ENCODE peak calls at places on chromosomes 12 and 14, in seven cellular contexts. One of them, this sample, is unnamed.

GRCh38 chr12:65308601-65309071 is 30.2 kb downstream of the MSRB3 start:
- DNase-seq in NCI-H446: no peak
- DNase-seq in RCC 7860: no peak
- DNase-seq in heart left ventricle: no peak
- DNase-seq in EH: peak
- DNase-seq in naive thymus-derived CD8-positive, alpha-beta T cell: no peak
- DNase-seq in ELF-1: no peak
- DNase-seq in this sample: peak

GRCh38 chr12:47851303-47851952 is 31.7 kb upstream of the HDAC7 start:
- DNase-seq in NCI-H446: no peak
- DNase-seq in RCC 7860: no peak
- DNase-seq in heart left ventricle: no peak
- DNase-seq in EH: no peak
- DNase-seq in naive thymus-derived CD8-positive, alpha-beta T cell: no peak
- DNase-seq in ELF-1: no peak
- DNase-seq in this sample: no peak

GRCh38 chr12:5276327-5276880 is 155.5 kb upstream of the NTF3 start:
- DNase-seq in NCI-H446: no peak
- DNase-seq in RCC 7860: no peak
- DNase-seq in heart left ventricle: no peak
- DNase-seq in EH: no peak
- DNase-seq in naive thymus-derived CD8-positive, alpha-beta T cell: no peak
- DNase-seq in ELF-1: peak
- DNase-seq in this sample: no peak

GRCh38 chr12:3629082-3629830 is 123.7 kb downstream of the CRACR2A start:
- DNase-seq in NCI-H446: no peak
- DNase-seq in RCC 7860: no peak
- DNase-seq in heart left ventricle: no peak
- DNase-seq in EH: no peak
- DNase-seq in naive thymus-derived CD8-positive, alpha-beta T cell: no peak
- DNase-seq in ELF-1: no peak
- DNase-seq in this sample: no peak

GRCh38 chr14:72894623-72895378 is 900 bp upstream of the DPF3 start:
- DNase-seq in NCI-H446: no peak
- DNase-seq in RCC 7860: no peak
- DNase-seq in heart left ventricle: peak
- DNase-seq in EH: peak
- DNase-seq in naive thymus-derived CD8-positive, alpha-beta T cell: peak
- DNase-seq in ELF-1: peak
- DNase-seq in this sample: peak

GRCh38 chr12:26843306-26843705 is 10.3 kb upstream of the ITPR2 start:
- DNase-seq in NCI-H446: no peak
- DNase-seq in RCC 7860: no peak
- DNase-seq in heart left ventricle: no peak
- DNase-seq in EH: no peak
- DNase-seq in naive thymus-derived CD8-positive, alpha-beta T cell: no peak
- DNase-seq in ELF-1: no peak
- DNase-seq in this sample: no peak

GRCh38 chr14:39023939-39024871 is 78.8 kb downstream of the SEC23A start:
- DNase-seq in NCI-H446: peak
- DNase-seq in RCC 7860: no peak
- DNase-seq in heart left ventricle: no peak
- DNase-seq in EH: no peak
- DNase-seq in naive thymus-derived CD8-positive, alpha-beta T cell: no peak
- DNase-seq in ELF-1: no peak
- DNase-seq in this sample: no peak

GRCh38 chr14:30355431-30355913 is 203.5 kb upstream of the G2E3 start:
- DNase-seq in NCI-H446: no peak
- DNase-seq in RCC 7860: no peak
- DNase-seq in heart left ventricle: no peak
- DNase-seq in EH: no peak
- DNase-seq in naive thymus-derived CD8-positive, alpha-beta T cell: no peak
- DNase-seq in ELF-1: no peak
- DNase-seq in this sample: no peak

GRCh38 chr12:19382111-19382526 is 57.2 kb upstream of the AEBP2 start:
- DNase-seq in NCI-H446: no peak
- DNase-seq in RCC 7860: peak
- DNase-seq in heart left ventricle: peak
- DNase-seq in EH: peak
- DNase-seq in naive thymus-derived CD8-positive, alpha-beta T cell: no peak
- DNase-seq in ELF-1: peak
- DNase-seq in this sample: peak

GRCh38 chr12:49565119-49565955 is 2.6 kb downstream of the MCRS1 start:
- DNase-seq in NCI-H446: no peak
- DNase-seq in RCC 7860: no peak
- DNase-seq in heart left ventricle: peak
- DNase-seq in EH: no peak
- DNase-seq in naive thymus-derived CD8-positive, alpha-beta T cell: no peak
- DNase-seq in ELF-1: no peak
- DNase-seq in this sample: no peak

This sample was measured in mesenchymal stem cell.